ENCODE peak calls at places on chromosomes 3 and 15, in five cellular contexts. U is NCI-H1105 treated with DMSO at 0.1 percent for 48 hours, J is DMS 273 treated with DMSO at 0.1 percent for 48 hours, M is tibial nerve, Y is SJCRH30. Q is an unnamed sample.

GRCh38 chr15:45550436-45550835 is 27.9 kb upstream of the SLC30A4 start:
- DNase-seq in J (no peak), U (no peak), Y (no peak), M (no peak), Q (no peak)

GRCh38 chr3:42425736-42426407 is 15.5 kb upstream of the LYZL4 start:
- DNase-seq in J (no peak), U (no peak), Y (no peak), M (no peak), Q (no peak)

GRCh38 chr3:172522871-172523818 is at the start of gene TNFSF10:
- DNase-seq in M (peak), J (no peak), U (no peak), Y (no peak), Q (no peak)

GRCh38 chr15:67175643-67176071 is 78.8 kb downstream of the AAGAB start:
- DNase-seq in U (no peak), M (no peak), J (no peak), Y (no peak), Q (no peak)

GRCh38 chr3:129313983-129314756 is 35.5 kb downstream of the HMCES start:
- DNase-seq in J (no peak), Y (no peak), M (peak), U (no peak), Q (peak)

GRCh38 chr3:15460891-15461524 is 33.6 kb downstream of the EAF1 start:
- DNase-seq in M (no peak), U (no peak), Y (no peak), J (peak), Q (no peak)

GRCh38 chr3:191721390-191721801 is 260.4 kb downstream of the PYDC2 start:
- DNase-seq in J (no peak), Y (no peak), U (peak), M (no peak), Q (no peak)

GRCh38 chr3:196120291-196120951 is 38.5 kb upstream of the TFRC start:
- DNase-seq in U (no peak), J (no peak), M (no peak), Y (peak), Q (no peak)

GRCh38 chr15:63601727-63602185 is 4.6 kb downstream of the FBXL22 start:
- DNase-seq in J (no peak), Y (no peak), U (peak), M (no peak), Q (no peak)

GRCh38 chr3:5222283-5223005 is 34.9 kb downstream of the EDEM1 start:
- DNase-seq in U (no peak), M (no peak), Y (no peak), J (no peak), Q (no peak)

GRCh38 chr3:126081618-126082333 is 2.1 kb downstream of the SLC41A3 start:
- DNase-seq in U (no peak), Y (peak), M (no peak), J (no peak), Q (peak)

GRCh38 chr3:59043391-59043790 is 6.4 kb downstream of the CFAP20DC start:
- DNase-seq in Y (peak), J (no peak), M (no peak), U (no peak), Q (no peak)

GRCh38 chr3:133426721-133427120 is 26.9 kb downstream of the BFSP2 start:
- DNase-seq in Y (no peak), M (no peak), J (no peak), U (no peak), Q (no peak)

GRCh38 chr15:62612771-62613170 is 429.8 kb upstream of the TPM1 start:
- DNase-seq in M (no peak), J (no peak), U (no peak), Y (no peak), Q (no peak)

GRCh38 chr3:101936419-101937331 is 87.4 kb downstream of the NFKBIZ start:
- DNase-seq in Y (peak), J (no peak), M (no peak), U (no peak), Q (no peak)

GRCh38 chr3:196288141-196288460 is 575 bp upstream of the PCYT1A start:
- DNase-seq in U (peak), Y (no peak), M (no peak), J (no peak), Q (peak)

GRCh38 chr15:99435138-99435695 is 130.6 kb upstream of the MEF2A start:
- DNase-seq in Y (peak), J (no peak), U (peak), M (peak), Q (no peak)

GRCh38 chr3:123780656-123781055 is 103.5 kb downstream of the MYLK start:
- DNase-seq in M (no peak), J (no peak), U (no peak), Y (no peak), Q (no peak)

GRCh38 chr15:57692709-57693108 is 13.8 kb upstream of the POLR2M start:
- DNase-seq in Y (no peak), U (no peak), M (no peak), J (no peak), Q (no peak)

GRCh38 chr3:59798372-59799086 is 748.7 kb upstream of the CFAP20DC start:
- DNase-seq in Y (no peak), J (no peak), M (no peak), U (no peak), Q (no peak)

GRCh38 chr15:100234158-100235029 is 107.4 kb downstream of the ADAMTS17 start:
- DNase-seq in M (no peak), J (no peak), Y (peak), U (no peak), Q (no peak)

GRCh38 chr3:56188201-56188600 is 280.1 kb downstream of the ERC2 start:
- DNase-seq in M (no peak), J (no peak), U (no peak), Y (no peak), Q (no peak)

GRCh38 chr3:50165388-50166308 is 10.5 kb downstream of the SEMA3F start:
- DNase-seq in J (no peak), Y (no peak), U (no peak), M (no peak), Q (no peak)

GRCh38 chr3:9178697-9179096 is 70.7 kb downstream of the SRGAP3 start:
- DNase-seq in M (no peak), U (no peak), J (no peak), Y (no peak), Q (no peak)

GRCh38 chr15:98978153-98978552 is 29.4 kb downstream of the PGPEP1L start:
- DNase-seq in Y (no peak), U (peak), J (no peak), M (no peak), Q (peak)

GRCh38 chr3:113249111-113249510 is 37.8 kb downstream of the BOC start:
- DNase-seq in U (no peak), M (no peak), Y (peak), J (peak), Q (peak)

GRCh38 chr3:57179580-57180410 is 14.6 kb upstream of the IL17RD start:
- DNase-seq in Y (no peak), U (peak), M (no peak), J (no peak), Q (no peak)

GRCh38 chr3:189907803-189908202 is 212.9 kb downstream of the P3H2 start:
- DNase-seq in U (no peak), M (no peak), J (no peak), Y (no peak), Q (no peak)

GRCh38 chr3:152719264-152719663 is 115.7 kb upstream of the P2RY1 start:
- DNase-seq in Y (no peak), U (peak), M (no peak), J (peak), Q (no peak)

GRCh38 chr3:31188112-31188511 is 293.7 kb upstream of the GADL1 start:
- DNase-seq in U (no peak), J (no peak), M (no peak), Y (no peak), Q (no peak)

GRCh38 chr3:113983544-113983943 is 35.7 kb downstream of the ZDHHC23 start:
- DNase-seq in Y (no peak), M (no peak), U (no peak), J (no peak), Q (no peak)

GRCh38 chr3:23275814-23276213 is 72.7 kb downstream of the UBE2E2 start:
- DNase-seq in M (no peak), U (no peak), Y (no peak), J (no peak), Q (no peak)

GRCh38 chr3:63900459-63900858 is 11.7 kb downstream of the SCAANT1 start:
- DNase-seq in Y (no peak), M (no peak), U (peak), J (no peak), Q (no peak)

GRCh38 chr3:140723576-140723975 is 45.7 kb downstream of the TRIM42 start:
- DNase-seq in M (no peak), U (no peak), Y (no peak), J (no peak), Q (no peak)

Q was measured in NCI-H446.